ENCODE peak calls at places on chromosome 22, in seven cellular contexts. One of them, this sample, is unnamed.

GRCh38 chr22:44269117-44269498 is 43.6 kb downstream of the SHISAL1 start:
- DNase-seq in myocyte: no peak
- DNase-seq in cardiac muscle cell: no peak
- DNase-seq in right lobe of liver: no peak
- DNase-seq in iPS-NIHi11: no peak
- DNase-seq in stimulated activated CD8-positive, alpha-beta memory T cell treated with anti-CD3 and anti-CD28 coated beads, Interleukin-12 subunit alpha, Interleukin-12 subunit beta, amount 100 ng/mL, for 1 hour: no peak
- DNase-seq in thoracic aorta: no peak
- DNase-seq in this sample: no peak

GRCh38 chr22:31291716-31292644 is at the start of gene PIK3IP1:
- DNase-seq in myocyte: peak
- DNase-seq in cardiac muscle cell: peak
- DNase-seq in right lobe of liver: peak
- DNase-seq in iPS-NIHi11: peak
- DNase-seq in stimulated activated CD8-positive, alpha-beta memory T cell treated with anti-CD3 and anti-CD28 coated beads, Interleukin-12 subunit alpha, Interleukin-12 subunit beta, amount 100 ng/mL, for 1 hour: peak
- DNase-seq in thoracic aorta: peak
- DNase-seq in this sample: peak

GRCh38 chr22:48800036-48800885 is 1027.4 kb downstream of the BRD1 start:
- DNase-seq in myocyte: no peak
- DNase-seq in cardiac muscle cell: no peak
- DNase-seq in right lobe of liver: no peak
- DNase-seq in iPS-NIHi11: no peak
- DNase-seq in stimulated activated CD8-positive, alpha-beta memory T cell treated with anti-CD3 and anti-CD28 coated beads, Interleukin-12 subunit alpha, Interleukin-12 subunit beta, amount 100 ng/mL, for 1 hour: no peak
- DNase-seq in thoracic aorta: no peak
- DNase-seq in this sample: no peak

GRCh38 chr22:22710719-22711531 is 66.5 kb downstream of the GGTLC2 start:
- DNase-seq in myocyte: peak
- DNase-seq in cardiac muscle cell: no peak
- DNase-seq in right lobe of liver: peak
- DNase-seq in iPS-NIHi11: peak
- DNase-seq in stimulated activated CD8-positive, alpha-beta memory T cell treated with anti-CD3 and anti-CD28 coated beads, Interleukin-12 subunit alpha, Interleukin-12 subunit beta, amount 100 ng/mL, for 1 hour: peak
- DNase-seq in thoracic aorta: no peak
- DNase-seq in this sample: peak

GRCh38 chr22:35524966-35525686 is 15.5 kb upstream of the RASD2 start:
- DNase-seq in myocyte: no peak
- DNase-seq in cardiac muscle cell: no peak
- DNase-seq in right lobe of liver: no peak
- DNase-seq in iPS-NIHi11: no peak
- DNase-seq in stimulated activated CD8-positive, alpha-beta memory T cell treated with anti-CD3 and anti-CD28 coated beads, Interleukin-12 subunit alpha, Interleukin-12 subunit beta, amount 100 ng/mL, for 1 hour: no peak
- DNase-seq in thoracic aorta: no peak
- DNase-seq in this sample: no peak

GRCh38 chr22:28497188-28497587 is 182.5 kb downstream of the TTC28 start:
- DNase-seq in myocyte: no peak
- DNase-seq in cardiac muscle cell: no peak
- DNase-seq in right lobe of liver: no peak
- DNase-seq in iPS-NIHi11: no peak
- DNase-seq in stimulated activated CD8-positive, alpha-beta memory T cell treated with anti-CD3 and anti-CD28 coated beads, Interleukin-12 subunit alpha, Interleukin-12 subunit beta, amount 100 ng/mL, for 1 hour: no peak
- DNase-seq in thoracic aorta: no peak
- DNase-seq in this sample: no peak

GRCh38 chr22:24994070-24994763 is 41.7 kb downstream of the KIAA1671 start:
- DNase-seq in myocyte: peak
- DNase-seq in cardiac muscle cell: peak
- DNase-seq in right lobe of liver: peak
- DNase-seq in iPS-NIHi11: peak
- DNase-seq in stimulated activated CD8-positive, alpha-beta memory T cell treated with anti-CD3 and anti-CD28 coated beads, Interleukin-12 subunit alpha, Interleukin-12 subunit beta, amount 100 ng/mL, for 1 hour: no peak
- DNase-seq in thoracic aorta: no peak
- DNase-seq in this sample: no peak

GRCh38 chr22:27718186-27719032 is 83.1 kb downstream of the MN1 start:
- DNase-seq in myocyte: peak
- DNase-seq in cardiac muscle cell: peak
- DNase-seq in right lobe of liver: no peak
- DNase-seq in iPS-NIHi11: peak
- DNase-seq in stimulated activated CD8-positive, alpha-beta memory T cell treated with anti-CD3 and anti-CD28 coated beads, Interleukin-12 subunit alpha, Interleukin-12 subunit beta, amount 100 ng/mL, for 1 hour: no peak
- DNase-seq in thoracic aorta: peak
- DNase-seq in this sample: peak

GRCh38 chr22:42649261-42650056 is at the start of gene CYB5R3:
- DNase-seq in myocyte: peak
- DNase-seq in cardiac muscle cell: peak
- DNase-seq in right lobe of liver: peak
- DNase-seq in iPS-NIHi11: peak
- DNase-seq in stimulated activated CD8-positive, alpha-beta memory T cell treated with anti-CD3 and anti-CD28 coated beads, Interleukin-12 subunit alpha, Interleukin-12 subunit beta, amount 100 ng/mL, for 1 hour: peak
- DNase-seq in thoracic aorta: no peak
- DNase-seq in this sample: peak

GRCh38 chr22:43191831-43192230 is 4.9 kb upstream of the TTLL12 start:
- DNase-seq in myocyte: no peak
- DNase-seq in cardiac muscle cell: no peak
- DNase-seq in right lobe of liver: no peak
- DNase-seq in iPS-NIHi11: no peak
- DNase-seq in stimulated activated CD8-positive, alpha-beta memory T cell treated with anti-CD3 and anti-CD28 coated beads, Interleukin-12 subunit alpha, Interleukin-12 subunit beta, amount 100 ng/mL, for 1 hour: no peak
- DNase-seq in thoracic aorta: no peak
- DNase-seq in this sample: no peak

GRCh38 chr22:19287076-19287724 is 4.3 kb downstream of the CLTCL1 start:
- DNase-seq in myocyte: peak
- DNase-seq in cardiac muscle cell: no peak
- DNase-seq in right lobe of liver: no peak
- DNase-seq in iPS-NIHi11: peak
- DNase-seq in stimulated activated CD8-positive, alpha-beta memory T cell treated with anti-CD3 and anti-CD28 coated beads, Interleukin-12 subunit alpha, Interleukin-12 subunit beta, amount 100 ng/mL, for 1 hour: no peak
- DNase-seq in thoracic aorta: no peak
- DNase-seq in this sample: peak

GRCh38 chr22:21642584-21643448 is 714 bp downstream of the SDF2L1 start:
- DNase-seq in myocyte: peak
- DNase-seq in cardiac muscle cell: peak
- DNase-seq in right lobe of liver: peak
- DNase-seq in iPS-NIHi11: peak
- DNase-seq in stimulated activated CD8-positive, alpha-beta memory T cell treated with anti-CD3 and anti-CD28 coated beads, Interleukin-12 subunit alpha, Interleukin-12 subunit beta, amount 100 ng/mL, for 1 hour: no peak
- DNase-seq in thoracic aorta: no peak
- DNase-seq in this sample: peak

GRCh38 chr22:20080445-20080775 is 369 bp downstream of the DGCR8 start:
- DNase-seq in myocyte: peak
- DNase-seq in cardiac muscle cell: peak
- DNase-seq in right lobe of liver: peak
- DNase-seq in iPS-NIHi11: peak
- DNase-seq in stimulated activated CD8-positive, alpha-beta memory T cell treated with anti-CD3 and anti-CD28 coated beads, Interleukin-12 subunit alpha, Interleukin-12 subunit beta, amount 100 ng/mL, for 1 hour: peak
- DNase-seq in thoracic aorta: peak
- DNase-seq in this sample: peak

GRCh38 chr22:25137577-25138525 is 61.8 kb upstream of the CRYBB3 start:
- DNase-seq in myocyte: no peak
- DNase-seq in cardiac muscle cell: no peak
- DNase-seq in right lobe of liver: peak
- DNase-seq in iPS-NIHi11: peak
- DNase-seq in stimulated activated CD8-positive, alpha-beta memory T cell treated with anti-CD3 and anti-CD28 coated beads, Interleukin-12 subunit alpha, Interleukin-12 subunit beta, amount 100 ng/mL, for 1 hour: no peak
- DNase-seq in thoracic aorta: no peak
- DNase-seq in this sample: no peak

GRCh38 chr22:29195964-29196666 is 9.6 kb upstream of the EMID1 start:
- DNase-seq in myocyte: no peak
- DNase-seq in cardiac muscle cell: no peak
- DNase-seq in right lobe of liver: no peak
- DNase-seq in iPS-NIHi11: peak
- DNase-seq in stimulated activated CD8-positive, alpha-beta memory T cell treated with anti-CD3 and anti-CD28 coated beads, Interleukin-12 subunit alpha, Interleukin-12 subunit beta, amount 100 ng/mL, for 1 hour: no peak
- DNase-seq in thoracic aorta: no peak
- DNase-seq in this sample: no peak

GRCh38 chr22:21835378-21835777 is 32.1 kb downstream of the MAPK1 start:
- DNase-seq in myocyte: no peak
- DNase-seq in cardiac muscle cell: no peak
- DNase-seq in right lobe of liver: no peak
- DNase-seq in iPS-NIHi11: no peak
- DNase-seq in stimulated activated CD8-positive, alpha-beta memory T cell treated with anti-CD3 and anti-CD28 coated beads, Interleukin-12 subunit alpha, Interleukin-12 subunit beta, amount 100 ng/mL, for 1 hour: no peak
- DNase-seq in thoracic aorta: no peak
- DNase-seq in this sample: no peak

GRCh38 chr22:45504703-45505341 is 2.1 kb downstream of the FBLN1 start:
- DNase-seq in myocyte: peak
- DNase-seq in cardiac muscle cell: peak
- DNase-seq in right lobe of liver: no peak
- DNase-seq in iPS-NIHi11: no peak
- DNase-seq in stimulated activated CD8-positive, alpha-beta memory T cell treated with anti-CD3 and anti-CD28 coated beads, Interleukin-12 subunit alpha, Interleukin-12 subunit beta, amount 100 ng/mL, for 1 hour: no peak
- DNase-seq in thoracic aorta: no peak
- DNase-seq in this sample: peak

GRCh38 chr22:45580703-45581381 is 78.2 kb downstream of the FBLN1 start:
- DNase-seq in myocyte: no peak
- DNase-seq in cardiac muscle cell: peak
- DNase-seq in right lobe of liver: no peak
- DNase-seq in iPS-NIHi11: no peak
- DNase-seq in stimulated activated CD8-positive, alpha-beta memory T cell treated with anti-CD3 and anti-CD28 coated beads, Interleukin-12 subunit alpha, Interleukin-12 subunit beta, amount 100 ng/mL, for 1 hour: no peak
- DNase-seq in thoracic aorta: no peak
- DNase-seq in this sample: no peak

GRCh38 chr22:46547883-46548244 is 10.4 kb upstream of the CELSR1 start:
- DNase-seq in myocyte: peak
- DNase-seq in cardiac muscle cell: no peak
- DNase-seq in right lobe of liver: peak
- DNase-seq in iPS-NIHi11: no peak
- DNase-seq in stimulated activated CD8-positive, alpha-beta memory T cell treated with anti-CD3 and anti-CD28 coated beads, Interleukin-12 subunit alpha, Interleukin-12 subunit beta, amount 100 ng/mL, for 1 hour: no peak
- DNase-seq in thoracic aorta: peak
- DNase-seq in this sample: no peak

GRCh38 chr22:43796567-43796966 is 15.5 kb downstream of the EFCAB6 start:
- DNase-seq in myocyte: peak
- DNase-seq in cardiac muscle cell: peak
- DNase-seq in right lobe of liver: no peak
- DNase-seq in iPS-NIHi11: peak
- DNase-seq in stimulated activated CD8-positive, alpha-beta memory T cell treated with anti-CD3 and anti-CD28 coated beads, Interleukin-12 subunit alpha, Interleukin-12 subunit beta, amount 100 ng/mL, for 1 hour: no peak
- DNase-seq in thoracic aorta: no peak
- DNase-seq in this sample: no peak

GRCh38 chr22:45336971-45337431 is 27.3 kb downstream of the FAM118A start:
- DNase-seq in myocyte: peak
- DNase-seq in cardiac muscle cell: no peak
- DNase-seq in right lobe of liver: peak
- DNase-seq in iPS-NIHi11: no peak
- DNase-seq in stimulated activated CD8-positive, alpha-beta memory T cell treated with anti-CD3 and anti-CD28 coated beads, Interleukin-12 subunit alpha, Interleukin-12 subunit beta, amount 100 ng/mL, for 1 hour: no peak
- DNase-seq in thoracic aorta: peak
- DNase-seq in this sample: no peak

GRCh38 chr22:50733521-50734342 is 4.3 kb upstream of the ACR start:
- DNase-seq in myocyte: peak
- DNase-seq in cardiac muscle cell: no peak
- DNase-seq in right lobe of liver: peak
- DNase-seq in iPS-NIHi11: no peak
- DNase-seq in stimulated activated CD8-positive, alpha-beta memory T cell treated with anti-CD3 and anti-CD28 coated beads, Interleukin-12 subunit alpha, Interleukin-12 subunit beta, amount 100 ng/mL, for 1 hour: no peak
- DNase-seq in thoracic aorta: no peak
- DNase-seq in this sample: no peak

GRCh38 chr22:28710889-28711285 is 30.7 kb downstream of the CHEK2 start:
- DNase-seq in myocyte: no peak
- DNase-seq in cardiac muscle cell: no peak
- DNase-seq in right lobe of liver: no peak
- DNase-seq in iPS-NIHi11: no peak
- DNase-seq in stimulated activated CD8-positive, alpha-beta memory T cell treated with anti-CD3 and anti-CD28 coated beads, Interleukin-12 subunit alpha, Interleukin-12 subunit beta, amount 100 ng/mL, for 1 hour: no peak
- DNase-seq in thoracic aorta: no peak
- DNase-seq in this sample: no peak

GRCh38 chr22:46052801-46053562 is 76.0 kb upstream of the WNT7B start:
- DNase-seq in myocyte: peak
- DNase-seq in cardiac muscle cell: no peak
- DNase-seq in right lobe of liver: peak
- DNase-seq in iPS-NIHi11: no peak
- DNase-seq in stimulated activated CD8-positive, alpha-beta memory T cell treated with anti-CD3 and anti-CD28 coated beads, Interleukin-12 subunit alpha, Interleukin-12 subunit beta, amount 100 ng/mL, for 1 hour: no peak
- DNase-seq in thoracic aorta: no peak
- DNase-seq in this sample: peak

GRCh38 chr22:23408321-23408720 is 171.8 kb downstream of the IGLL1 start:
- DNase-seq in myocyte: no peak
- DNase-seq in cardiac muscle cell: no peak
- DNase-seq in right lobe of liver: no peak
- DNase-seq in iPS-NIHi11: no peak
- DNase-seq in stimulated activated CD8-positive, alpha-beta memory T cell treated with anti-CD3 and anti-CD28 coated beads, Interleukin-12 subunit alpha, Interleukin-12 subunit beta, amount 100 ng/mL, for 1 hour: no peak
- DNase-seq in thoracic aorta: no peak
- DNase-seq in this sample: no peak

GRCh38 chr22:41036924-41037323 is 55.5 kb upstream of the EP300 start:
- DNase-seq in myocyte: no peak
- DNase-seq in cardiac muscle cell: no peak
- DNase-seq in right lobe of liver: no peak
- DNase-seq in iPS-NIHi11: no peak
- DNase-seq in stimulated activated CD8-positive, alpha-beta memory T cell treated with anti-CD3 and anti-CD28 coated beads, Interleukin-12 subunit alpha, Interleukin-12 subunit beta, amount 100 ng/mL, for 1 hour: no peak
- DNase-seq in thoracic aorta: no peak
- DNase-seq in this sample: no peak

GRCh38 chr22:39230261-39231196 is 14.3 kb downstream of the PDGFB start:
- DNase-seq in myocyte: no peak
- DNase-seq in cardiac muscle cell: no peak
- DNase-seq in right lobe of liver: peak
- DNase-seq in iPS-NIHi11: peak
- DNase-seq in stimulated activated CD8-positive, alpha-beta memory T cell treated with anti-CD3 and anti-CD28 coated beads, Interleukin-12 subunit alpha, Interleukin-12 subunit beta, amount 100 ng/mL, for 1 hour: no peak
- DNase-seq in thoracic aorta: no peak
- DNase-seq in this sample: no peak

GRCh38 chr22:27752141-27752540 is 49.4 kb downstream of the MN1 start:
- DNase-seq in myocyte: no peak
- DNase-seq in cardiac muscle cell: no peak
- DNase-seq in right lobe of liver: no peak
- DNase-seq in iPS-NIHi11: no peak
- DNase-seq in stimulated activated CD8-positive, alpha-beta memory T cell treated with anti-CD3 and anti-CD28 coated beads, Interleukin-12 subunit alpha, Interleukin-12 subunit beta, amount 100 ng/mL, for 1 hour: no peak
- DNase-seq in thoracic aorta: no peak
- DNase-seq in this sample: no peak

This sample was measured in SJCRH30.